ENCODE peak calls at places on chromosomes 6 and 20, in ten cellular contexts. A is AG08395, C is AG09309, W is ovary, Q is foreskin fibroblast, R is A172, M is heart left ventricle, U is cardiac fibroblast, B is prostate gland, J is NCI-H1930. L is an unnamed sample.

GRCh38 chr6:17395112-17395511 is 1.7 kb downstream of the CAP2 start:
- DNase-seq in C (no peak), Q (no peak), B (no peak), J (no peak), R (no peak), M (no peak), A (no peak), W (no peak), U (no peak), L (no peak)

GRCh38 chr6:142846883-142847287 is 98.1 kb downstream of the HIVEP2 start:
- DNase-seq in W (no peak), C (peak), B (no peak), J (no peak), Q (peak), M (no peak), A (peak), R (peak), U (peak), L (peak)

GRCh38 chr20:32282461-32282860 is 5.0 kb downstream of the KIF3B start:
- DNase-seq in C (no peak), J (no peak), B (peak), Q (no peak), R (no peak), W (no peak), A (no peak), U (no peak), M (no peak), L (no peak)

GRCh38 chr6:143279385-143279784 is 171.1 kb downstream of the ADAT2 start:
- DNase-seq in W (no peak), A (peak), J (no peak), B (no peak), C (no peak), M (no peak), U (peak), Q (no peak), R (peak), L (no peak)

GRCh38 chr6:157629220-157629619 is 193.8 kb upstream of the SNX9 start:
- DNase-seq in C (no peak), R (no peak), B (no peak), Q (no peak), A (no peak), W (no peak), M (no peak), J (no peak), U (peak), L (no peak)

GRCh38 chr6:113825776-113826175 is 31.4 kb upstream of the MARCKS start:
- DNase-seq in A (peak), B (peak), R (peak), C (no peak), J (no peak), U (peak), W (peak), M (peak), Q (peak), L (peak)

GRCh38 chr6:2204272-2204671 is 41.1 kb downstream of the GMDS start:
- DNase-seq in C (no peak), U (no peak), J (no peak), B (no peak), W (no peak), Q (no peak), A (no peak), M (no peak), R (no peak), L (no peak)

GRCh38 chr6:53651764-53652401 is 13.7 kb downstream of the KLHL31 start:
- DNase-seq in B (peak), M (peak), W (peak), U (peak), J (peak), Q (peak), A (peak), C (no peak), R (peak), L (no peak)

GRCh38 chr20:62804632-62805364 is at the start of gene OGFR:
- DNase-seq in R (no peak), W (peak), M (peak), Q (no peak), C (no peak), J (no peak), U (peak), B (peak), A (peak), L (no peak)

GRCh38 chr20:37456948-37457347 is 64.1 kb upstream of the NNAT start:
- DNase-seq in Q (no peak), C (no peak), A (no peak), R (no peak), W (no peak), B (no peak), J (no peak), M (no peak), U (no peak), L (no peak)

GRCh38 chr20:54345301-54345724 is 130.1 kb upstream of the DOK5 start:
- DNase-seq in C (peak), A (peak), Q (peak), B (no peak), M (no peak), R (peak), J (no peak), U (peak), W (no peak), L (peak)

GRCh38 chr20:49283703-49284625 is 6.1 kb upstream of the ZNFX1 start:
- DNase-seq in R (no peak), B (no peak), A (no peak), J (no peak), M (no peak), Q (no peak), U (no peak), C (no peak), W (no peak), L (no peak)

GRCh38 chr6:10465633-10466499 is 51.0 kb upstream of the TFAP2A start:
- DNase-seq in Q (peak), B (no peak), J (no peak), W (no peak), C (no peak), M (no peak), R (peak), A (peak), U (peak), L (peak)

GRCh38 chr6:77468939-77469338 is 5.6 kb upstream of the HTR1B start:
- DNase-seq in B (no peak), C (no peak), J (no peak), R (no peak), A (no peak), M (no peak), U (no peak), W (no peak), Q (no peak), L (no peak)

GRCh38 chr6:170268216-170269129 is 22.4 kb downstream of the DLL1 start:
- DNase-seq in B (no peak), A (no peak), U (no peak), M (peak), J (no peak), R (no peak), C (no peak), Q (no peak), W (no peak), L (no peak)

GRCh38 chr6:37818536-37819176 is 871 bp upstream of the ZFAND3 start:
- DNase-seq in R (peak), A (peak), C (peak), B (peak), J (peak), M (peak), U (peak), W (peak), Q (peak), L (peak)

GRCh38 chr20:24950128-24950835 is 1.2 kb downstream of the CST7 start:
- DNase-seq in M (no peak), R (no peak), U (no peak), J (no peak), B (no peak), A (no peak), W (no peak), C (no peak), Q (no peak), L (no peak)

GRCh38 chr6:130620338-130620781 is 206.8 kb upstream of the SMLR1 start:
- DNase-seq in B (no peak), W (no peak), J (no peak), M (no peak), A (no peak), R (peak), U (no peak), Q (no peak), C (no peak), L (no peak)

GRCh38 chr6:49909508-49910047 is 43.2 kb upstream of the CRISP1 start:
- DNase-seq in R (no peak), B (no peak), W (no peak), J (no peak), A (no peak), M (no peak), C (no peak), U (no peak), Q (no peak), L (no peak)

GRCh38 chr6:161631676-161632194 is 357.9 kb upstream of the AGPAT4 start:
- DNase-seq in R (peak), W (no peak), Q (peak), J (no peak), M (no peak), A (peak), U (peak), B (no peak), C (peak), L (peak)

L was measured in fibroblast of the conjunctiva.